ENCODE peak calls at places on chromosome 10, in eight cellular contexts. H, D, X, C, E, T, M and K are unnamed samples.
A peak's percentile ranks its signal among the peaks of the same experiment; 100 is the strongest.

GRCh38 chr10:60351191-60351853 is 38.4 kb downstream of the ANK3 start:
- ATAC-seq in C (no peak), M (no peak), E (no peak), X (no peak), D (no peak), H (no peak), T (peak; percentile 47), K (no peak)

GRCh38 chr10:69685802-69686585 is 55.9 kb downstream of the FAM241B start:
- ATAC-seq in E (no peak), X (no peak), H (no peak), C (no peak), T (peak; percentile 82), D (no peak), M (no peak), K (no peak)

GRCh38 chr10:112026438-112026837 is 157.1 kb downstream of the GPAM start:
- ATAC-seq in D (no peak), E (no peak), T (no peak), H (no peak), M (no peak), C (no peak), X (peak; percentile 87), K (no peak)

GRCh38 chr10:78471326-78471722 is 437.7 kb downstream of the RPS24 start:
- ATAC-seq in H (no peak), X (no peak), D (no peak), T (no peak), C (no peak), M (no peak), E (peak; percentile 23), K (no peak)

GRCh38 chr10:4120454-4120853 is 335.4 kb upstream of the KLF6 start:
- ATAC-seq in D (no peak), E (peak; percentile 82), T (peak; percentile 52), X (no peak), M (no peak), C (no peak), H (no peak), K (no peak)

GRCh38 chr10:61836888-61837747 is 64.4 kb upstream of the ARID5B start:
- ATAC-seq in H (peak; percentile 54), D (peak; percentile 60), T (peak; percentile 58), M (no peak), X (peak; percentile 74), E (peak; percentile 85), C (no peak), K (no peak)

GRCh38 chr10:132389631-132390454 is 7.2 kb upstream of the PWWP2B start:
- ATAC-seq in C (no peak), D (no peak), E (peak; percentile 19), H (no peak), T (no peak), M (peak; percentile 13), X (peak; percentile 16), K (no peak)

GRCh38 chr10:91046891-91047290 is 126.0 kb upstream of the ANKRD1 start:
- ATAC-seq in D (no peak), H (no peak), E (no peak), M (no peak), T (no peak), X (no peak), C (no peak), K (no peak)

GRCh38 chr10:76668013-76668370 is 969.6 kb downstream of the KCNMA1 start:
- ATAC-seq in M (no peak), D (no peak), X (no peak), T (no peak), H (no peak), C (no peak), E (no peak), K (no peak)

GRCh38 chr10:5752301-5752871 is 60.8 kb downstream of the GDI2 start:
- ATAC-seq in T (no peak), H (no peak), X (no peak), D (no peak), C (no peak), M (no peak), E (no peak), K (no peak)

GRCh38 chr10:6602021-6602699 is 22.1 kb upstream of the PRKCQ start:
- ATAC-seq in H (no peak), C (no peak), T (no peak), E (no peak), X (no peak), D (no peak), M (no peak), K (no peak)

GRCh38 chr10:75191821-75192568 is 18.6 kb upstream of the VDAC2 start:
- ATAC-seq in E (peak; percentile 70), H (no peak), D (peak; percentile 67), C (no peak), X (no peak), M (no peak), T (peak; percentile 96), K (peak; percentile 97)

GRCh38 chr10:123614888-123615287 is 51.3 kb upstream of the GPR26 start:
- ATAC-seq in T (peak; percentile 39), D (no peak), E (peak; percentile 74), C (no peak), X (peak; percentile 69), H (no peak), M (no peak), K (no peak)

GRCh38 chr10:83959330-83959729 is 180.0 kb upstream of the GHITM start:
- ATAC-seq in C (no peak), E (no peak), T (no peak), X (no peak), H (no peak), M (no peak), D (no peak), K (no peak)

GRCh38 chr10:6473430-6473829 is 106.6 kb downstream of the PRKCQ start:
- ATAC-seq in C (peak; percentile 88), T (no peak), D (no peak), E (no peak), M (peak; percentile 79), X (no peak), H (peak; percentile 65), K (no peak)

GRCh38 chr10:79347226-79347893 is at the start of gene PPIF:
- ATAC-seq in H (peak; percentile 90), T (peak; percentile 93), D (peak; percentile 89), E (peak; percentile 95), X (peak; percentile 87), M (peak; percentile 93), C (peak; percentile 90), K (peak; percentile 93)

GRCh38 chr10:117936136-117936535 is 110.6 kb downstream of the RAB11FIP2 start:
- ATAC-seq in M (no peak), H (no peak), D (peak; percentile 66), C (no peak), X (no peak), E (no peak), T (peak; percentile 81), K (no peak)

GRCh38 chr10:47206449-47207279 is 93.3 kb upstream of the GDF10 start:
- ATAC-seq in D (no peak), H (peak; percentile 66), X (no peak), C (peak; percentile 81), T (no peak), M (peak; percentile 74), E (no peak), K (no peak)

GRCh38 chr10:15084502-15084922 is 4.1 kb downstream of the ACBD7 start:
- ATAC-seq in M (no peak), D (peak; percentile 64), H (no peak), T (peak; percentile 90), C (peak; percentile 8), X (peak; percentile 69), E (peak; percentile 70), K (peak; percentile 73)

GRCh38 chr10:100963826-100964225 is 5.5 kb upstream of the SEMA4G start:
- ATAC-seq in D (no peak), M (no peak), E (no peak), X (no peak), T (no peak), C (no peak), H (no peak), K (no peak)

GRCh38 chr10:4398602-4399001 is 427.4 kb upstream of the AKR1E2 start:
- ATAC-seq in M (no peak), D (no peak), H (no peak), C (no peak), T (no peak), E (no peak), X (no peak), K (no peak)

GRCh38 chr10:89090760-89091455 is 100.3 kb downstream of the FAS start:
- ATAC-seq in H (no peak), X (no peak), D (no peak), E (no peak), T (no peak), C (no peak), M (no peak), K (no peak)

GRCh38 chr10:84344560-84344959 is 16.2 kb downstream of the CCSER2 start:
- ATAC-seq in E (no peak), C (no peak), T (no peak), D (no peak), H (no peak), M (peak; percentile 5), X (no peak), K (no peak)

GRCh38 chr10:114541081-114541833 is 116.8 kb downstream of the ABLIM1 start:
- ATAC-seq in M (peak; percentile 87), X (no peak), D (peak; percentile 80), H (peak; percentile 90), E (peak; percentile 33), T (peak; percentile 96), C (peak; percentile 79), K (peak; percentile 96)

GRCh38 chr10:35465601-35466140 is 129.4 kb downstream of the CCNY start:
- ATAC-seq in H (no peak), D (no peak), X (no peak), C (no peak), M (no peak), T (peak; percentile 19), E (no peak), K (no peak)

GRCh38 chr10:116620423-116621400 is at the start of gene PNLIPRP2:
- ATAC-seq in H (no peak), X (peak; percentile 11), E (peak; percentile 48), T (no peak), C (no peak), M (no peak), D (no peak), K (no peak)

GRCh38 chr10:128739937-128740336 is 613.7 kb upstream of the MKI67 start:
- ATAC-seq in D (no peak), M (no peak), C (no peak), T (no peak), E (peak; percentile 30), X (peak; percentile 84), H (no peak), K (no peak)

GRCh38 chr10:80444124-80444523 is 10.0 kb upstream of the TSPAN14 start:
- ATAC-seq in C (no peak), M (no peak), H (no peak), X (no peak), T (no peak), E (no peak), D (no peak), K (no peak)

GRCh38 chr10:102645388-102645740 is 1.1 kb downstream of the TRIM8 start:
- ATAC-seq in H (no peak), E (peak; percentile 7), C (no peak), X (peak; percentile 1), M (no peak), D (peak; percentile 27), T (peak; percentile 2), K (peak; percentile 11)

GRCh38 chr10:96044686-96045085 is 1.3 kb downstream of the CCNJ start:
- ATAC-seq in C (no peak), H (no peak), T (no peak), E (no peak), D (no peak), M (no peak), X (no peak), K (no peak)

GRCh38 chr10:60430836-60431597 is 41.3 kb upstream of the ANK3 start:
- ATAC-seq in H (no peak), X (no peak), C (no peak), T (no peak), E (no peak), M (no peak), D (no peak), K (no peak)

GRCh38 chr10:12902135-12902572 is 99.4 kb downstream of the CCDC3 start:
- ATAC-seq in E (no peak), H (no peak), M (no peak), T (peak; percentile 49), C (no peak), D (no peak), X (peak; percentile 80), K (no peak)

GRCh38 chr10:78038791-78039547 is 5.3 kb downstream of the RPS24 start:
- ATAC-seq in D (no peak), H (no peak), X (no peak), M (no peak), E (no peak), C (no peak), T (no peak), K (no peak)